ENCODE peak calls at places on chromosome 13, in five cellular contexts. Z is psoas muscle, F is IMR-90, Y is esophagus muscularis mucosa, B is right lobe of liver. L is an unnamed sample. For H3K27me3, the result is how much of the 10 kb centered on the place peaks cover.

GRCh38 chr13:26050568-26051230 is 1.1 kb downstream of the SHISA2 start:
- DNase-seq in F (no peak), Z (peak), Y (peak), B (no peak), L (no peak)

GRCh38 chr13:106182404-106182803 is 353.1 kb downstream of the EFNB2 start:
- DNase-seq in Z (no peak), F (peak), Y (no peak), B (no peak), L (no peak)

GRCh38 chr13:113410472-113411201 is 42.7 kb downstream of the ADPRHL1 start:
- DNase-seq in Y (no peak), B (peak), Z (peak), F (peak), L (peak)

GRCh38 chr13:71522976-71523517 is 344.0 kb downstream of the DACH1 start:
- DNase-seq in Y (no peak), B (no peak), Z (no peak), F (no peak), L (no peak)

GRCh38 chr13:75365724-75366173 is 116.2 kb downstream of the TBC1D4 start:
- DNase-seq in B (no peak), F (peak), Y (no peak), Z (no peak), L (no peak)

GRCh38 chr13:100040196-100040595 is 48.7 kb upstream of the PCCA start:
- DNase-seq in B (no peak), F (no peak), Y (no peak), Z (no peak), L (no peak)

GRCh38 chr13:79485014-79485441 is 4.1 kb downstream of the NDFIP2 start:
- DNase-seq in B (peak), Z (peak), Y (no peak), F (peak), L (no peak)

GRCh38 chr13:77386880-77387606 is 60.1 kb upstream of the MYCBP2 start:
- DNase-seq in F (peak), Z (no peak), B (no peak), Y (no peak), L (peak)

GRCh38 chr13:30079501-30079900 is 227.8 kb downstream of the KATNAL1 start:
- DNase-seq in B (no peak), F (no peak), Y (no peak), Z (no peak), L (no peak)

GRCh38 chr13:25802579-25802978 is 249.2 kb downstream of the SHISA2 start:
- DNase-seq in Y (no peak), Z (no peak), F (no peak), B (no peak), L (no peak)

GRCh38 chr13:34577051-34577450 is 365.0 kb upstream of the NBEA start:
- DNase-seq in Y (no peak), F (no peak), Z (no peak), B (no peak), L (no peak)

GRCh38 chr13:23934481-23934880 is 37.2 kb upstream of the C1QTNF9B start:
- DNase-seq in B (no peak), Y (no peak), Z (no peak), F (peak), L (no peak)

GRCh38 chr13:31045621-31046081 is 113.2 kb downstream of the TEX26 start:
- DNase-seq in F (peak), Z (peak), B (no peak), Y (no peak), L (peak)

GRCh38 chr13:99916366-99917103 is 55.0 kb downstream of the ZIC5 start:
- DNase-seq in F (peak), Y (no peak), Z (no peak), B (no peak), L (no peak)

GRCh38 chr13:92074658-92075057 is 676.2 kb downstream of the GPC5 start:
- DNase-seq in Y (no peak), Z (no peak), F (no peak), B (no peak), L (no peak)

GRCh38 chr13:76792680-76793334 is 93.4 kb downstream of the KCTD12 start:
- DNase-seq in Z (no peak), F (peak), Y (no peak), B (no peak), L (peak)

GRCh38 chr13:78660130-78660857 is 1.3 kb upstream of the OBI1 start:
- DNase-seq in Z (no peak), B (peak), Y (no peak), F (no peak), L (no peak)

GRCh38 chr13:65803706-65804392 is 1426.3 kb downstream of the PCDH9 start:
- DNase-seq in F (no peak), Z (no peak), Y (no peak), B (no peak), L (no peak)

GRCh38 chr13:45143346-45143751 is 23.0 kb downstream of the GTF2F2 start:
- DNase-seq in F (peak), Z (no peak), Y (no peak), B (no peak), L (no peak)

GRCh38 chr13:30808600-30808999 is 73.3 kb downstream of the ALOX5AP start:
- DNase-seq in Y (no peak), B (no peak), Z (no peak), F (no peak), L (no peak)

GRCh38 chr13:99813346-99814095 is 158.0 kb downstream of the ZIC5 start:
- DNase-seq in B (no peak), F (no peak), Y (no peak), Z (no peak), L (no peak)

GRCh38 chr13:99415851-99416331 is 85.4 kb upstream of the TM9SF2 start:
- DNase-seq in F (no peak), B (peak), Y (no peak), Z (no peak), L (peak)

GRCh38 chr13:98641075-98641474 is 64.2 kb upstream of the STK24 start:
- DNase-seq in Z (no peak), F (no peak), B (peak), Y (no peak), L (no peak)

GRCh38 chr13:94661396-94661795 is 50.9 kb downstream of the SOX21 start:
- DNase-seq in B (no peak), F (no peak), Z (no peak), Y (no peak), L (no peak)

GRCh38 chr13:113815151-113816058 is 48.5 kb downstream of the GAS6 start:
- DNase-seq in Z (no peak), F (no peak), Y (no peak), B (no peak), L (no peak)

GRCh38 chr13:26601669-26602068 is 44.2 kb downstream of the WASF3 start:
- DNase-seq in Y (no peak), F (peak), Z (no peak), B (no peak), L (no peak)

GRCh38 chr13:80339578-80339840 is 1.4 kb downstream of the SPRY2 start:
- DNase-seq in Z (no peak), F (no peak), B (no peak), Y (no peak), L (no peak)

GRCh38 chr13:110681868-110682550 is 23.9 kb downstream of the CARS2 start:
- DNase-seq in B (no peak), Y (no peak), F (no peak), Z (no peak), L (no peak)

DNA sequence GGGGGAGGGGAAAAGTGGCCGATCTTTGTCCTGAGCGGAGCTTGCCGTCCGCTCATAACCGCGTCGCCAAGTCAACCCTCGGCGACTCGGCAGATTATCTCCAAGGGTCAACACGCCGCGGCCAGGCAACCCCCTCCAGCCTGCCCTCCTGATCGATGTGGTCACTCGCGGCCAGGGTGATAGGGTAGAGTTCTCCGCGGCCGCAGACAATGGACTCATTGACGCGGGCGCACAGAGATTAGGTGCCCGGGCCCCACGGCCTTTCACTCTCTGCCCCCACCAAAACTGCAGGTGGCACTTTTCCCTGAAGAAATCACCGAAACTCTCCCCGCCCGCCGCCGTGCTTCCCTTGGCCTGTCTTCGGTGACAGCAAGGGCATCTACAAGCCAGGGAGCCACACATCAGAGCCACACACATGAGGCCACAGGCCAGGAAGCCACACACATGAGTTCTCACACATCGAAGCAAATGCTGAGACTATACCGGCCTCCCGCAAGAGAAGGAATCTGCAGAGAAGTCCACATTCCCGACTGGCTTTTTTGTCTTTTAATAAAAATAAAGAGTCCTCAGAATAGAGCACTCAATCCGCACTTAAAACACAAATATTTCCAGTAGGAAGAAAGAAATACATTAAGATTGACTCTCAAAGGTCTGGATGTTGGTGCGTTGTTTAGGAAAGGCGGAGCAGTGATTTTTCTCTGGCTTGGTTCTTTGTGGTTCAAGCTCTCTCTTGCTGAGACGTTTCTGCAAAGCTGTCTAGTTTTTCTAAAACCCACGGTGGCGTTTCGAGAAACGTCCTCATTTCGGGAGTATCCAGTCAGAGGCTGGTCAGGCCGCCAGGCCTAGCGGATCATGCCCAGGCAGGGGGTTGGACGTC is 1.5 kb upstream of the PDX1 start:
- DNase-seq in Z (no peak), B (peak), Y (no peak), F (no peak), L (no peak)
- H3K27ac ChIP-seq in Z (no peak), B (no peak), Y (no peak), F (no peak), L (no peak)

GRCh38 chr13:50361282-50361681 is 346.0 kb downstream of the KCNRG start:
- DNase-seq in Y (no peak), F (no peak), B (no peak), Z (no peak), L (no peak)

GRCh38 chr13:50366488-50367174 is 351.4 kb downstream of the KCNRG start:
- DNase-seq in F (no peak), Y (peak), B (no peak), Z (no peak), L (no peak)

GRCh38 chr13:50365300-50365682 is 350.0 kb downstream of the KCNRG start:
- DNase-seq in F (no peak), Z (no peak), B (no peak), Y (peak), L (no peak)

GRCh38 chr13:50369646-50370045 is 354.4 kb downstream of the KCNRG start:
- DNase-seq in Y (peak), B (no peak), Z (no peak), F (no peak), L (no peak)

DNA sequence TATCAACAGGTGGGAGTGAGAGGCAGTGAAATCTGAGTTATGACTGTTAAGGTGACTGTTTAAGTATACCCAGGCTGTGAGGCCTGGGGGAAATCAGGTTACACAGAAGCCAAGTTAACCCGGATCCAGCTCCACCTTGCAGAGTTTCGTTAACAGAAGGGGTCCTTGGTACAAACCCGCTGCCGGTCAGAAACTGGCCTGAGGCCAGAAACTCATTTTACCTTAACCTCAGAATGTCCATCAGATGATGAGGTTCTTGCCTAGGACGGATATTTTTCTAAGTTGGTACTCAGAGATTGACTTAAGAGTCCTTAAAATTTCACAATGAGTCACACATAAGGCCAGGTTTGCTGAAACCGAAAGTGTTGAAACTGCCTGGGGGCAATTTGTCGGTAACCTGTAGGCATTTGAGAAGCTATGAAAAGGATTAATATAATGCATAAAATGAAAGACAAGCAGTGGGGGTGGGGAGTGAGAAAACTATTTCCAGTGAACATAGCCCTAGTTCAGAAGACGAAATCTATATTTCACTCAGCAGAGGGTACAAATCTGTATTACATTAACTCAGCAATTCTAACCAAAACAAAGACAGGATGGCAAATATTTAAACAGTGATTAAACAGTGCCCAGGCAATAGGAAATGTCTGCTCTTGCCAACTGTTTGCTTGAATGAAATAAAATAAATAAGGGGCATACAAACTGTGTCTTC is 350.6 kb downstream of the KCNRG start:
- DNase-seq in Y (peak), Z (no peak), F (no peak), B (no peak), L (no peak)
- H3K4me3 ChIP-seq in Y (no peak), Z (no peak), F (no peak), B (no peak), L (peak)

DNA sequence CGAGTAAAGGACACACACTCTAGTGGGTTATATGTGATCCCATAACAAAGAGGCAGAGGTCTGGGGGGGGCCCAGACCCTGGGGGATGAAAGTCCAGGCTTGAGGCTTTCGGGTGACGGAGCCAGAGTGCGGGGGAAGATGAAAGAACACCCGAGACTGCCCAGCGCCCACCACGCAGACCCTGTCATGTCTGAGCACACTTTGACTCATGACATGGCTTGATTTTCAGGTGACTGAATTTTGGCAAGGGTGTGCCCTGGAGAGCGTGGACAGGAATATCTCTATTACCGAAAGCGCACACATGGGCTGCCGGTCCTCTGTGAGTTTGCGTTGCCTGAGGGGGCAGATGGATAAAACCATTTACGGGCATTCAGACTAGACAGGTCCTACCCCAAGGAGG is 192.0 kb upstream of the SOX1 start:
- DNase-seq in Y (peak), Z (no peak), B (no peak), F (no peak), L (no peak)
- H3K27me3 ChIP-seq in Y (under half), Z (under half), B (under half), F (under half), L (under half)

GRCh38 chr13:103288114-103288513 is 221.9 kb upstream of the SLC10A2 start:
- DNase-seq in Y (no peak), Z (no peak), F (no peak), B (no peak), L (no peak)
- H3K27ac ChIP-seq in Y (no peak), Z (no peak), F (no peak), B (no peak), L (no peak)

DNA sequence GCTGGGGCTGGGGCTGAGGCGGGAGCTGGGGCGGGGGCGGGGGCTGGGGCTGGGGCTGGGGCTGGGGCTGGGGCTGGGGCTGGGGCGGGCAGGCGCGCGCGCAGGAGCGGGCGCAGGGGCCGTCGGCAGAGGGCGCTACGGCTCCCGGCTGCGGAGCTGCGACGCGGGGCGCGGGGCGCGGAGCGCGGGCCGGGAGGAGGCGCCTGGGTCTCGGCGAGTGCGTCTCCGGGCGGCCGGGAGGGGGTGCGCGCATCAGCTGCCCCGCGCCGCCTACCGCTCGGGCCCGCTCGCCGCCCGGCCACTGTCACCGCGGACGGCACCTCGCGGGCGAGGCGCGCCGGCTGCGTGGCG is 416 bp upstream of the MTUS2 start:
- DNase-seq in B (peak), F (peak), Y (no peak), Z (no peak), L (peak)
- H3K4me3 ChIP-seq in B (no peak), F (peak), Y (peak), Z (no peak), L (peak)

L was measured in aorta.